ENCODE peak calls at places on chromosome 5, in nine cellular contexts. One of them, this sample, is unnamed.
A peak's percentile ranks its signal among the peaks of the same experiment; 100 is the strongest.

GRCh38 chr5:38585812-38586211 is 29.4 kb upstream of the LIFR start:
- DNase-seq in left cardiac atrium: no peak
- DNase-seq in fibroblast of gingiva: no peak
- DNase-seq in activated CD8-positive, alpha-beta T cell treated with anti-CD3 and anti-CD28 coated beads, Interleukin-2, amount 10 ng/mL, durations not matched to agents 7 days and 5 days: no peak
- DNase-seq in T-helper 2 cell: no peak
- DNase-seq in GM13976: no peak
- DNase-seq in ELR: no peak
- DNase-seq in SK-N-MC: no peak
- DNase-seq in amniotic stem cell: no peak
- DNase-seq in this sample: no peak

GRCh38 chr5:101370240-101370639 is 467.2 kb upstream of the ST8SIA4 start:
- DNase-seq in T-helper 2 cell: no peak
- DNase-seq in GM13976: no peak
- DNase-seq in amniotic stem cell: no peak
- DNase-seq in activated CD8-positive, alpha-beta T cell treated with anti-CD3 and anti-CD28 coated beads, Interleukin-2, amount 10 ng/mL, durations not matched to agents 7 days and 5 days: no peak
- DNase-seq in ELR: no peak
- DNase-seq in fibroblast of gingiva: no peak
- DNase-seq in left cardiac atrium: no peak
- DNase-seq in SK-N-MC: no peak
- DNase-seq in this sample: no peak

GRCh38 chr5:37803487-37803886 is 36.4 kb downstream of the GDNF start:
- DNase-seq in amniotic stem cell: no peak
- DNase-seq in ELR: no peak
- DNase-seq in fibroblast of gingiva: no peak
- DNase-seq in activated CD8-positive, alpha-beta T cell treated with anti-CD3 and anti-CD28 coated beads, Interleukin-2, amount 10 ng/mL, durations not matched to agents 7 days and 5 days: no peak
- DNase-seq in T-helper 2 cell: no peak
- DNase-seq in left cardiac atrium: no peak
- DNase-seq in SK-N-MC: no peak
- DNase-seq in GM13976: no peak
- DNase-seq in this sample: no peak

GRCh38 chr5:1081519-1081918 is 30.3 kb downstream of the SLC12A7 start:
- DNase-seq in ELR: no peak
- DNase-seq in left cardiac atrium: no peak
- DNase-seq in T-helper 2 cell: no peak
- DNase-seq in amniotic stem cell: no peak
- DNase-seq in SK-N-MC: no peak
- DNase-seq in GM13976: no peak
- DNase-seq in fibroblast of gingiva: no peak
- DNase-seq in activated CD8-positive, alpha-beta T cell treated with anti-CD3 and anti-CD28 coated beads, Interleukin-2, amount 10 ng/mL, durations not matched to agents 7 days and 5 days: no peak
- DNase-seq in this sample: no peak

GRCh38 chr5:128092144-128092543 is 8.6 kb downstream of the SLC12A2 start:
- DNase-seq in T-helper 2 cell: no peak
- DNase-seq in amniotic stem cell: no peak
- DNase-seq in SK-N-MC: no peak
- DNase-seq in left cardiac atrium: no peak
- DNase-seq in activated CD8-positive, alpha-beta T cell treated with anti-CD3 and anti-CD28 coated beads, Interleukin-2, amount 10 ng/mL, durations not matched to agents 7 days and 5 days: no peak
- DNase-seq in GM13976: no peak
- DNase-seq in fibroblast of gingiva: no peak
- DNase-seq in ELR: no peak
- DNase-seq in this sample: no peak

GRCh38 chr5:157947156-157947555 is 88.2 kb upstream of the CLINT1 start:
- DNase-seq in amniotic stem cell: no peak
- DNase-seq in activated CD8-positive, alpha-beta T cell treated with anti-CD3 and anti-CD28 coated beads, Interleukin-2, amount 10 ng/mL, durations not matched to agents 7 days and 5 days: no peak
- DNase-seq in GM13976: no peak
- DNase-seq in SK-N-MC: no peak
- DNase-seq in T-helper 2 cell: no peak
- DNase-seq in ELR: no peak
- DNase-seq in fibroblast of gingiva: no peak
- DNase-seq in left cardiac atrium: no peak
- DNase-seq in this sample: no peak

GRCh38 chr5:126633552-126633951 is 32.8 kb downstream of the PHAX start:
- DNase-seq in amniotic stem cell: no peak
- DNase-seq in ELR: no peak
- DNase-seq in left cardiac atrium: no peak
- DNase-seq in fibroblast of gingiva: no peak
- DNase-seq in T-helper 2 cell: no peak
- DNase-seq in activated CD8-positive, alpha-beta T cell treated with anti-CD3 and anti-CD28 coated beads, Interleukin-2, amount 10 ng/mL, durations not matched to agents 7 days and 5 days: no peak
- DNase-seq in SK-N-MC: no peak
- DNase-seq in GM13976: no peak
- DNase-seq in this sample: no peak

GRCh38 chr5:163509288-163510040 is 4.0 kb downstream of the MAT2B start:
- DNase-seq in amniotic stem cell: peak; percentile 38
- DNase-seq in left cardiac atrium: no peak
- DNase-seq in ELR: peak; percentile 29
- DNase-seq in T-helper 2 cell: peak; percentile 10
- DNase-seq in SK-N-MC: no peak
- DNase-seq in GM13976: no peak
- DNase-seq in fibroblast of gingiva: peak; percentile 79
- DNase-seq in activated CD8-positive, alpha-beta T cell treated with anti-CD3 and anti-CD28 coated beads, Interleukin-2, amount 10 ng/mL, durations not matched to agents 7 days and 5 days: no peak
- DNase-seq in this sample: no peak

GRCh38 chr5:58466939-58467338 is 7.1 kb upstream of the PLK2 start:
- DNase-seq in amniotic stem cell: no peak
- DNase-seq in fibroblast of gingiva: no peak
- DNase-seq in SK-N-MC: no peak
- DNase-seq in GM13976: peak; percentile 28
- DNase-seq in T-helper 2 cell: peak; percentile 80
- DNase-seq in left cardiac atrium: no peak
- DNase-seq in activated CD8-positive, alpha-beta T cell treated with anti-CD3 and anti-CD28 coated beads, Interleukin-2, amount 10 ng/mL, durations not matched to agents 7 days and 5 days: peak; percentile 42
- DNase-seq in ELR: peak; percentile 63
- DNase-seq in this sample: no peak

GRCh38 chr5:101535626-101536025 is 632.5 kb upstream of the ST8SIA4 start:
- DNase-seq in SK-N-MC: no peak
- DNase-seq in GM13976: no peak
- DNase-seq in activated CD8-positive, alpha-beta T cell treated with anti-CD3 and anti-CD28 coated beads, Interleukin-2, amount 10 ng/mL, durations not matched to agents 7 days and 5 days: no peak
- DNase-seq in ELR: peak; percentile 9
- DNase-seq in T-helper 2 cell: no peak
- DNase-seq in fibroblast of gingiva: no peak
- DNase-seq in left cardiac atrium: no peak
- DNase-seq in amniotic stem cell: no peak
- DNase-seq in this sample: no peak

GRCh38 chr5:171492781-171493180 is 73.3 kb downstream of the FGF18 start:
- DNase-seq in T-helper 2 cell: no peak
- DNase-seq in activated CD8-positive, alpha-beta T cell treated with anti-CD3 and anti-CD28 coated beads, Interleukin-2, amount 10 ng/mL, durations not matched to agents 7 days and 5 days: no peak
- DNase-seq in SK-N-MC: no peak
- DNase-seq in GM13976: no peak
- DNase-seq in fibroblast of gingiva: peak; percentile 26
- DNase-seq in left cardiac atrium: peak; percentile 50
- DNase-seq in ELR: peak; percentile 11
- DNase-seq in amniotic stem cell: no peak
- DNase-seq in this sample: no peak

GRCh38 chr5:16792278-16793275 is 143.5 kb downstream of the MYO10 start:
- DNase-seq in SK-N-MC: no peak
- DNase-seq in T-helper 2 cell: no peak
- DNase-seq in GM13976: no peak
- DNase-seq in ELR: no peak
- DNase-seq in activated CD8-positive, alpha-beta T cell treated with anti-CD3 and anti-CD28 coated beads, Interleukin-2, amount 10 ng/mL, durations not matched to agents 7 days and 5 days: no peak
- DNase-seq in fibroblast of gingiva: no peak
- DNase-seq in amniotic stem cell: no peak
- DNase-seq in left cardiac atrium: no peak
- DNase-seq in this sample: no peak

GRCh38 chr5:154412925-154413324 is 32.9 kb upstream of the SAP30L start:
- DNase-seq in amniotic stem cell: no peak
- DNase-seq in left cardiac atrium: no peak
- DNase-seq in activated CD8-positive, alpha-beta T cell treated with anti-CD3 and anti-CD28 coated beads, Interleukin-2, amount 10 ng/mL, durations not matched to agents 7 days and 5 days: no peak
- DNase-seq in SK-N-MC: no peak
- DNase-seq in ELR: no peak
- DNase-seq in GM13976: no peak
- DNase-seq in T-helper 2 cell: no peak
- DNase-seq in fibroblast of gingiva: no peak
- DNase-seq in this sample: no peak

GRCh38 chr5:82165740-82166530 is 112.2 kb downstream of the RPS23 start:
- DNase-seq in ELR: peak; percentile 86
- DNase-seq in fibroblast of gingiva: peak; percentile 96
- DNase-seq in amniotic stem cell: peak; percentile 67
- DNase-seq in activated CD8-positive, alpha-beta T cell treated with anti-CD3 and anti-CD28 coated beads, Interleukin-2, amount 10 ng/mL, durations not matched to agents 7 days and 5 days: peak; percentile 55
- DNase-seq in SK-N-MC: peak; percentile 86
- DNase-seq in T-helper 2 cell: peak; percentile 76
- DNase-seq in left cardiac atrium: peak; percentile 73
- DNase-seq in GM13976: peak; percentile 31
- DNase-seq in this sample: peak; percentile 76

GRCh38 chr5:172777381-172778222 is 6.6 kb upstream of the DUSP1 start:
- DNase-seq in ELR: peak; percentile 95
- DNase-seq in activated CD8-positive, alpha-beta T cell treated with anti-CD3 and anti-CD28 coated beads, Interleukin-2, amount 10 ng/mL, durations not matched to agents 7 days and 5 days: peak; percentile 92
- DNase-seq in GM13976: peak; percentile 83
- DNase-seq in left cardiac atrium: peak; percentile 89
- DNase-seq in amniotic stem cell: peak; percentile 72
- DNase-seq in SK-N-MC: no peak
- DNase-seq in fibroblast of gingiva: peak; percentile 92
- DNase-seq in T-helper 2 cell: peak; percentile 92
- DNase-seq in this sample: peak; percentile 81

GRCh38 chr5:39639618-39640078 is 214.9 kb upstream of the DAB2 start:
- DNase-seq in fibroblast of gingiva: no peak
- DNase-seq in amniotic stem cell: no peak
- DNase-seq in ELR: peak; percentile 88
- DNase-seq in T-helper 2 cell: no peak
- DNase-seq in SK-N-MC: no peak
- DNase-seq in activated CD8-positive, alpha-beta T cell treated with anti-CD3 and anti-CD28 coated beads, Interleukin-2, amount 10 ng/mL, durations not matched to agents 7 days and 5 days: no peak
- DNase-seq in left cardiac atrium: no peak
- DNase-seq in GM13976: no peak
- DNase-seq in this sample: no peak

GRCh38 chr5:150510460-150511263 is 2.7 kb downstream of the NDST1 start:
- DNase-seq in activated CD8-positive, alpha-beta T cell treated with anti-CD3 and anti-CD28 coated beads, Interleukin-2, amount 10 ng/mL, durations not matched to agents 7 days and 5 days: no peak
- DNase-seq in GM13976: no peak
- DNase-seq in left cardiac atrium: no peak
- DNase-seq in amniotic stem cell: no peak
- DNase-seq in ELR: no peak
- DNase-seq in SK-N-MC: no peak
- DNase-seq in fibroblast of gingiva: no peak
- DNase-seq in T-helper 2 cell: no peak
- DNase-seq in this sample: no peak

GRCh38 chr5:10288600-10289213 is 19.0 kb downstream of the CMBL start:
- DNase-seq in left cardiac atrium: peak; percentile 57
- DNase-seq in SK-N-MC: no peak
- DNase-seq in T-helper 2 cell: peak; percentile 60
- DNase-seq in activated CD8-positive, alpha-beta T cell treated with anti-CD3 and anti-CD28 coated beads, Interleukin-2, amount 10 ng/mL, durations not matched to agents 7 days and 5 days: peak; percentile 30
- DNase-seq in amniotic stem cell: no peak
- DNase-seq in ELR: no peak
- DNase-seq in GM13976: peak; percentile 58
- DNase-seq in fibroblast of gingiva: no peak
- DNase-seq in this sample: peak; percentile 57

GRCh38 chr5:31049933-31050704 is 143.4 kb upstream of the CDH6 start:
- DNase-seq in ELR: no peak
- DNase-seq in SK-N-MC: no peak
- DNase-seq in amniotic stem cell: no peak
- DNase-seq in activated CD8-positive, alpha-beta T cell treated with anti-CD3 and anti-CD28 coated beads, Interleukin-2, amount 10 ng/mL, durations not matched to agents 7 days and 5 days: no peak
- DNase-seq in GM13976: no peak
- DNase-seq in T-helper 2 cell: no peak
- DNase-seq in fibroblast of gingiva: no peak
- DNase-seq in left cardiac atrium: no peak
- DNase-seq in this sample: no peak

GRCh38 chr5:116944171-116944570 is 369.5 kb upstream of the SEMA6A start:
- DNase-seq in GM13976: no peak
- DNase-seq in left cardiac atrium: no peak
- DNase-seq in fibroblast of gingiva: no peak
- DNase-seq in SK-N-MC: peak; percentile 73
- DNase-seq in ELR: no peak
- DNase-seq in T-helper 2 cell: no peak
- DNase-seq in activated CD8-positive, alpha-beta T cell treated with anti-CD3 and anti-CD28 coated beads, Interleukin-2, amount 10 ng/mL, durations not matched to agents 7 days and 5 days: no peak
- DNase-seq in amniotic stem cell: no peak
- DNase-seq in this sample: no peak

GRCh38 chr5:158832736-158833135 is 267.0 kb downstream of the EBF1 start:
- DNase-seq in SK-N-MC: no peak
- DNase-seq in T-helper 2 cell: no peak
- DNase-seq in fibroblast of gingiva: peak; percentile 42
- DNase-seq in GM13976: no peak
- DNase-seq in left cardiac atrium: no peak
- DNase-seq in activated CD8-positive, alpha-beta T cell treated with anti-CD3 and anti-CD28 coated beads, Interleukin-2, amount 10 ng/mL, durations not matched to agents 7 days and 5 days: no peak
- DNase-seq in ELR: no peak
- DNase-seq in amniotic stem cell: no peak
- DNase-seq in this sample: no peak

GRCh38 chr5:73204302-73204701 is 31.3 kb downstream of the TMEM174 start:
- DNase-seq in left cardiac atrium: no peak
- DNase-seq in GM13976: no peak
- DNase-seq in activated CD8-positive, alpha-beta T cell treated with anti-CD3 and anti-CD28 coated beads, Interleukin-2, amount 10 ng/mL, durations not matched to agents 7 days and 5 days: no peak
- DNase-seq in ELR: no peak
- DNase-seq in T-helper 2 cell: no peak
- DNase-seq in amniotic stem cell: no peak
- DNase-seq in SK-N-MC: no peak
- DNase-seq in fibroblast of gingiva: no peak
- DNase-seq in this sample: peak; percentile 53

GRCh38 chr5:15241216-15241821 is 258.7 kb upstream of the FBXL7 start:
- DNase-seq in SK-N-MC: no peak
- DNase-seq in fibroblast of gingiva: peak; percentile 18
- DNase-seq in ELR: peak; percentile 34
- DNase-seq in T-helper 2 cell: no peak
- DNase-seq in GM13976: no peak
- DNase-seq in amniotic stem cell: no peak
- DNase-seq in left cardiac atrium: no peak
- DNase-seq in activated CD8-positive, alpha-beta T cell treated with anti-CD3 and anti-CD28 coated beads, Interleukin-2, amount 10 ng/mL, durations not matched to agents 7 days and 5 days: no peak
- DNase-seq in this sample: no peak

GRCh38 chr5:87300744-87301143 is 33.1 kb downstream of the RASA1 start:
- DNase-seq in SK-N-MC: no peak
- DNase-seq in ELR: peak; percentile 97
- DNase-seq in amniotic stem cell: peak; percentile 92
- DNase-seq in left cardiac atrium: no peak
- DNase-seq in activated CD8-positive, alpha-beta T cell treated with anti-CD3 and anti-CD28 coated beads, Interleukin-2, amount 10 ng/mL, durations not matched to agents 7 days and 5 days: no peak
- DNase-seq in T-helper 2 cell: peak; percentile 48
- DNase-seq in GM13976: no peak
- DNase-seq in fibroblast of gingiva: peak; percentile 71
- DNase-seq in this sample: no peak

GRCh38 chr5:11890777-11891176 is 13.5 kb downstream of the CTNND2 start:
- DNase-seq in GM13976: no peak
- DNase-seq in activated CD8-positive, alpha-beta T cell treated with anti-CD3 and anti-CD28 coated beads, Interleukin-2, amount 10 ng/mL, durations not matched to agents 7 days and 5 days: no peak
- DNase-seq in T-helper 2 cell: no peak
- DNase-seq in amniotic stem cell: no peak
- DNase-seq in fibroblast of gingiva: no peak
- DNase-seq in SK-N-MC: no peak
- DNase-seq in ELR: peak; percentile 6
- DNase-seq in left cardiac atrium: no peak
- DNase-seq in this sample: no peak

GRCh38 chr5:850511-851006 is at the start of gene ZDHHC11:
- DNase-seq in GM13976: no peak
- DNase-seq in activated CD8-positive, alpha-beta T cell treated with anti-CD3 and anti-CD28 coated beads, Interleukin-2, amount 10 ng/mL, durations not matched to agents 7 days and 5 days: no peak
- DNase-seq in fibroblast of gingiva: no peak
- DNase-seq in SK-N-MC: no peak
- DNase-seq in T-helper 2 cell: no peak
- DNase-seq in amniotic stem cell: no peak
- DNase-seq in ELR: no peak
- DNase-seq in left cardiac atrium: peak; percentile 60
- DNase-seq in this sample: no peak

GRCh38 chr5:128669803-128670202 is 131.8 kb upstream of the FBN2 start:
- DNase-seq in T-helper 2 cell: no peak
- DNase-seq in amniotic stem cell: no peak
- DNase-seq in activated CD8-positive, alpha-beta T cell treated with anti-CD3 and anti-CD28 coated beads, Interleukin-2, amount 10 ng/mL, durations not matched to agents 7 days and 5 days: no peak
- DNase-seq in left cardiac atrium: no peak
- DNase-seq in GM13976: no peak
- DNase-seq in SK-N-MC: no peak
- DNase-seq in fibroblast of gingiva: peak; percentile 63
- DNase-seq in ELR: peak; percentile 29
- DNase-seq in this sample: no peak

GRCh38 chr5:63959177-63959982 is 2.9 kb downstream of the HTR1A start:
- DNase-seq in GM13976: no peak
- DNase-seq in amniotic stem cell: no peak
- DNase-seq in ELR: no peak
- DNase-seq in left cardiac atrium: no peak
- DNase-seq in T-helper 2 cell: no peak
- DNase-seq in activated CD8-positive, alpha-beta T cell treated with anti-CD3 and anti-CD28 coated beads, Interleukin-2, amount 10 ng/mL, durations not matched to agents 7 days and 5 days: no peak
- DNase-seq in SK-N-MC: no peak
- DNase-seq in fibroblast of gingiva: no peak
- DNase-seq in this sample: no peak

GRCh38 chr5:93915142-93915553 is 173.7 kb upstream of the POU5F2 start:
- DNase-seq in fibroblast of gingiva: peak; percentile 38
- DNase-seq in T-helper 2 cell: peak; percentile 52
- DNase-seq in ELR: peak; percentile 72
- DNase-seq in left cardiac atrium: no peak
- DNase-seq in amniotic stem cell: peak; percentile 50
- DNase-seq in activated CD8-positive, alpha-beta T cell treated with anti-CD3 and anti-CD28 coated beads, Interleukin-2, amount 10 ng/mL, durations not matched to agents 7 days and 5 days: no peak
- DNase-seq in GM13976: peak; percentile 6
- DNase-seq in SK-N-MC: peak; percentile 63
- DNase-seq in this sample: peak; percentile 55

GRCh38 chr5:125413861-125414260 is 667.4 kb upstream of the ZNF608 start:
- DNase-seq in SK-N-MC: no peak
- DNase-seq in ELR: no peak
- DNase-seq in left cardiac atrium: no peak
- DNase-seq in activated CD8-positive, alpha-beta T cell treated with anti-CD3 and anti-CD28 coated beads, Interleukin-2, amount 10 ng/mL, durations not matched to agents 7 days and 5 days: no peak
- DNase-seq in GM13976: no peak
- DNase-seq in fibroblast of gingiva: no peak
- DNase-seq in T-helper 2 cell: no peak
- DNase-seq in amniotic stem cell: no peak
- DNase-seq in this sample: no peak

This sample was measured in Jurkat, Clone E6-1.